ENCODE peak calls at places on chromosomes 4 and X, in four cellular contexts. G is coronary artery, X is cardiac fibroblast, E is astrocyte of the spinal cord. U is an unnamed sample.

GRCh38 chr4:48194986-48195773 is 61.1 kb upstream of the TXK start:
- DNase-seq in E (peak), G (no peak), X (no peak), U (no peak)

GRCh38 chrX:9656871-9657270 is 108.8 kb downstream of the GPR143 start:
- DNase-seq in E (no peak), X (no peak), G (no peak), U (no peak)

GRCh38 chr4:113365377-113365776 is 315.9 kb downstream of the ANK2 start:
- DNase-seq in G (no peak), X (no peak), E (no peak), U (no peak)

GRCh38 chr4:168919706-168920324 is 90.2 kb downstream of the CBR4 start:
- DNase-seq in E (no peak), G (no peak), X (no peak), U (no peak)

GRCh38 chr4:172553216-172553615 is 615.4 kb upstream of the GALNT7 start:
- DNase-seq in G (no peak), X (peak), E (no peak), U (no peak)

GRCh38 chr4:179989975-179990374 is 2253.2 kb upstream of the TENM3 start:
- DNase-seq in X (no peak), G (no peak), E (no peak), U (no peak)

GRCh38 chr4:118942465-118942864 is 53.8 kb downstream of the SYNPO2 start:
- DNase-seq in X (peak), E (peak), G (no peak), U (no peak)

GRCh38 chr4:185020293-185020808 is 2.1 kb downstream of the HELT start:
- DNase-seq in G (no peak), E (peak), X (peak), U (no peak)

GRCh38 chr4:61440306-61440705 is 240.2 kb downstream of the ADGRL3 start:
- DNase-seq in X (no peak), E (no peak), G (no peak), U (no peak)

GRCh38 chr4:176988226-176988625 is 195.5 kb upstream of the VEGFC start:
- DNase-seq in G (no peak), E (peak), X (peak), U (peak)

GRCh38 chrX:66023726-66024467 is 16.0 kb downstream of the VSIG4 start:
- DNase-seq in G (no peak), X (no peak), E (no peak), U (no peak)

GRCh38 chrX:66024570-66024969 is 15.3 kb downstream of the VSIG4 start:
- DNase-seq in X (no peak), G (no peak), E (no peak), U (no peak)

GRCh38 chrX:66021758-66022741 is 17.8 kb downstream of the VSIG4 start:
- DNase-seq in G (no peak), X (no peak), E (no peak), U (no peak)

GRCh38 chrX:66021407-66021757 is 18.5 kb downstream of the VSIG4 start:
- DNase-seq in X (no peak), E (no peak), G (no peak), U (no peak)

GRCh38 chrX:66022742-66023725 is 16.8 kb downstream of the VSIG4 start:
- DNase-seq in E (no peak), X (peak), G (no peak), U (no peak)
- TF ChIP-seq CTCF in E (no peak), X (peak), G (no peak), U (no peak)

GRCh38 chr4:151226004-151226932 is 50.7 kb upstream of the PRSS48 start:
- DNase-seq in E (peak), X (peak), G (no peak), U (no peak)

GRCh38 chr4:151228196-151229119 is 48.5 kb upstream of the PRSS48 start:
- DNase-seq in X (peak), G (no peak), E (peak), U (no peak)

GRCh38 chr4:151231915-151232595 is 44.9 kb upstream of the PRSS48 start:
- DNase-seq in X (no peak), G (no peak), E (no peak), U (no peak)

GRCh38 chr4:151223465-151223864 is 53.5 kb upstream of the PRSS48 start:
- DNase-seq in G (no peak), E (no peak), X (no peak), U (no peak)

GRCh38 chr4:151227731-151228130 is 49.2 kb upstream of the PRSS48 start:
- DNase-seq in E (peak), G (peak), X (peak), U (no peak)
- TF ChIP-seq CTCF in E (no peak), G (no peak), X (no peak), U (no peak)

GRCh38 chr4:34258176-34258575 is 1986.1 kb downstream of the ARAP2 start:
- DNase-seq in X (peak), E (no peak), G (no peak), U (no peak)

GRCh38 chr4:34261799-34262314 is 1982.5 kb downstream of the ARAP2 start:
- DNase-seq in E (no peak), X (no peak), G (no peak), U (no peak)
- TF ChIP-seq CTCF in E (no peak), X (no peak), G (no peak), U (no peak)

GRCh38 chrX:13955975-13956374 is 73.7 kb downstream of the GEMIN8 start:
- DNase-seq in G (no peak), E (no peak), X (no peak), U (no peak)

GRCh38 chrX:13952581-13952980 is 77.1 kb downstream of the GEMIN8 start:
- DNase-seq in X (no peak), E (no peak), G (no peak), U (no peak)

GRCh38 chrX:13955095-13955647 is 74.5 kb downstream of the GEMIN8 start:
- DNase-seq in G (no peak), E (no peak), X (no peak), U (no peak)

DNA sequence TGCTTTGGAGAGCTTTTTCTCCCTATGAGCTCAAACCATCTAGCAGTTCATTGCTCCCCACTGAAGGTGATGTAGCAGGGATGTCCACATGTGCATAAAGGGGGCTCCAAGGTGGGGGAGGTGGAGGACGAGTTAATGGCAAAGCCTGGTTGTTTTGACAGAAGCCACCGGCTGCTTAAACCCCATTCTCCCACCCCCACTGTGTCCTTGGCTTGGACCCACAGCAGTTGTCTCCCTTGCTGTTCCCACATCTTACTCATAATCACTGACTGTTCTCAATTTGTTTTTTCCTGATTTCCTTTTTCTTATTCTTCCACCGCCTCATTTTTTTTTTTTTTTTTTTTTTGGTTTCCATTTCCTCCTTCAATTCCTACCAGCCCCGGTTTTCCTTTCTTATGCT is 72.7 kb downstream of the GEMIN8 start:
- DNase-seq in G (no peak), E (no peak), X (no peak), U (no peak)
- TF ChIP-seq CTCF in G (no peak), E (no peak), X (no peak), U (no peak)

GRCh38 chrX:20140410-20140809 is 1.2 kb downstream of the EIF1AX start:
- DNase-seq in G (no peak), E (no peak), X (peak), U (no peak)
- TF ChIP-seq CTCF in G (no peak), E (no peak), X (no peak), U (no peak)

GRCh38 chr4:160233141-160233540 is 1130.3 kb downstream of the RAPGEF2 start:
- DNase-seq in G (no peak), X (no peak), E (no peak), U (no peak)
- TF ChIP-seq CTCF in G (no peak), X (no peak), E (no peak), U (no peak)

GRCh38 chr4:183431614-183432013 is 12.8 kb upstream of the CDKN2AIP start:
- DNase-seq in G (no peak), E (no peak), X (no peak), U (no peak)

GRCh38 chr4:183437452-183437851 is 7.0 kb upstream of the CDKN2AIP start:
- DNase-seq in G (no peak), E (no peak), X (no peak), U (no peak)

GRCh38 chr4:183435803-183436202 is 8.6 kb upstream of the CDKN2AIP start:
- DNase-seq in G (no peak), X (no peak), E (no peak), U (no peak)

GRCh38 chr4:183436417-183436816 is 8.0 kb upstream of the CDKN2AIP start:
- DNase-seq in E (no peak), G (no peak), X (no peak), U (no peak)

GRCh38 chr4:183434264-183435045 is 10.0 kb upstream of the CDKN2AIP start:
- DNase-seq in E (no peak), X (no peak), G (no peak), U (no peak)
- TF ChIP-seq CTCF in E (no peak), X (no peak), G (no peak), U (no peak)

GRCh38 chr4:3365871-3366842 is 73.3 kb downstream of the RGS12 start:
- DNase-seq in X (no peak), E (no peak), G (peak), U (no peak)

GRCh38 chr4:3367866-3368265 is 73.9 kb upstream of the HGFAC start:
- DNase-seq in G (peak), X (no peak), E (no peak), U (no peak)

GRCh38 chr4:3368334-3368733 is 73.4 kb upstream of the HGFAC start:
- DNase-seq in G (no peak), E (no peak), X (no peak), U (no peak)

GRCh38 chr4:3365326-3365725 is 72.5 kb downstream of the RGS12 start:
- DNase-seq in X (no peak), E (no peak), G (peak), U (no peak)

GRCh38 chr4:3366893-3367775 is 74.3 kb downstream of the RGS12 start:
- DNase-seq in G (peak), X (no peak), E (no peak), U (no peak)
- TF ChIP-seq CTCF in G (no peak), X (no peak), E (no peak), U (no peak)

GRCh38 chr4:140996757-140997156 is 136.5 kb downstream of the RNF150 start:
- DNase-seq in G (no peak), X (peak), E (peak), U (no peak)
- TF ChIP-seq CTCF in G (no peak), X (no peak), E (peak), U (no peak)